ENCODE peak calls at places on chromosomes 5 and 9, in nine cellular contexts. D is neural progenitor cell; H is mesenteric fat pad; S is activated T-helper 1 cell treated with Interleukin-2 at 50 U/mL for 16 hours; Y is hypothalamus; O is Caki2; V is lower leg skin; I is NCI-H774; A is activated T-helper 9 cell treated with anti-CD3 and anti-CD28 coated beads, Interleukin-2, amount 50 U/mL, for 16 hours. T is an unnamed sample.

GRCh38 chr5:57436586-57436985 is 46.0 kb downstream of the ACTBL2 start:
- DNase-seq in A (no peak), D (no peak), H (no peak), O (no peak), V (no peak), S (no peak), Y (no peak), I (no peak), T (no peak)

GRCh38 chr5:67910599-67910998 is 305.0 kb upstream of the PIK3R1 start:
- DNase-seq in Y (no peak), H (no peak), S (no peak), A (no peak), D (no peak), I (no peak), V (no peak), O (no peak), T (no peak)

GRCh38 chr5:154481584-154482381 is 3.8 kb upstream of the HAND1 start:
- DNase-seq in I (no peak), Y (no peak), D (no peak), H (no peak), S (no peak), A (no peak), V (peak; percentile 57), O (no peak), T (no peak)

GRCh38 chr9:124191691-124192208 is 66.0 kb upstream of the NEK6 start:
- DNase-seq in S (no peak), I (no peak), O (no peak), H (no peak), A (no peak), V (peak; percentile 60), Y (no peak), D (no peak), T (no peak)

GRCh38 chr9:34072868-34073590 is 24.3 kb upstream of the UBAP2 start:
- DNase-seq in Y (no peak), V (no peak), O (peak; percentile 81), S (no peak), H (no peak), D (no peak), I (no peak), A (no peak), T (no peak)

GRCh38 chr5:31000287-31000686 is 193.2 kb upstream of the CDH6 start:
- DNase-seq in V (no peak), I (no peak), A (no peak), H (no peak), Y (no peak), D (no peak), S (no peak), O (no peak), T (no peak)

GRCh38 chr9:116297346-116297745 is 143.8 kb downstream of the PAPPA start:
- DNase-seq in S (no peak), V (no peak), I (no peak), A (no peak), O (peak; percentile 28), H (no peak), Y (no peak), D (no peak), T (no peak)

GRCh38 chr9:124285490-124285889 is 27.7 kb downstream of the NEK6 start:
- DNase-seq in S (no peak), A (no peak), O (no peak), D (no peak), V (no peak), Y (no peak), I (no peak), H (no peak), T (no peak)

GRCh38 chr9:97109194-97109811 is 70.4 kb upstream of the CTSV start:
- DNase-seq in S (no peak), A (no peak), V (no peak), Y (peak; percentile 15), O (peak; percentile 8), H (no peak), I (peak; percentile 7), D (peak; percentile 80), T (peak; percentile 78)

GRCh38 chr9:117718085-117718484 is 13.9 kb downstream of the TLR4 start:
- DNase-seq in V (no peak), S (no peak), A (no peak), Y (no peak), H (no peak), O (no peak), D (no peak), I (no peak), T (peak; percentile 43)

GRCh38 chr5:169831331-169831730 is 149.0 kb downstream of the INSYN2B start:
- DNase-seq in I (peak; percentile 41), S (no peak), Y (no peak), A (no peak), H (no peak), V (no peak), D (no peak), O (no peak), T (no peak)

GRCh38 chr5:58075907-58076306 is 384.0 kb downstream of the PLK2 start:
- DNase-seq in H (no peak), S (no peak), O (no peak), V (no peak), D (no peak), I (no peak), Y (no peak), A (no peak), T (no peak)

GRCh38 chr5:172417130-172417802 is 37.1 kb downstream of the SH3PXD2B start:
- DNase-seq in V (no peak), H (no peak), I (no peak), A (no peak), S (no peak), D (no peak), O (no peak), Y (no peak), T (no peak)

GRCh38 chr5:168013546-168013945 is 277.9 kb upstream of the WWC1 start:
- DNase-seq in D (no peak), A (no peak), I (no peak), Y (no peak), V (no peak), S (no peak), O (no peak), H (no peak), T (no peak)

GRCh38 chr9:69605406-69605805 is 66.8 kb downstream of the APBA1 start:
- DNase-seq in D (no peak), S (no peak), O (no peak), I (peak; percentile 65), Y (no peak), H (no peak), A (no peak), V (no peak), T (no peak)

GRCh38 chr5:170408189-170408588 is 19.0 kb upstream of the KCNMB1 start:
- DNase-seq in V (no peak), S (no peak), I (no peak), Y (no peak), D (peak; percentile 81), H (no peak), A (no peak), O (no peak), T (no peak)

GRCh38 chr5:90878549-90879196 is 320.1 kb downstream of the ADGRV1 start:
- DNase-seq in Y (no peak), H (no peak), A (no peak), D (no peak), S (no peak), V (no peak), O (no peak), I (no peak), T (no peak)

GRCh38 chr5:115575167-115576070 is 26.9 kb downstream of the TICAM2 start:
- DNase-seq in Y (no peak), A (no peak), I (no peak), V (no peak), S (no peak), H (no peak), D (no peak), O (no peak), T (no peak)

GRCh38 chr9:70021026-70021571 is 22.5 kb upstream of the MAMDC2 start:
- DNase-seq in V (peak; percentile 88), I (no peak), S (no peak), H (no peak), Y (peak; percentile 60), O (peak; percentile 52), D (no peak), A (no peak), T (peak; percentile 77)

GRCh38 chr9:92189782-92190535 is 74.7 kb upstream of the SPTLC1 start:
- DNase-seq in I (no peak), Y (no peak), O (no peak), A (no peak), S (no peak), H (peak; percentile 82), V (no peak), D (peak; percentile 67), T (no peak)

GRCh38 chr9:37941253-37941652 is 37.3 kb upstream of the SLC25A51 start:
- DNase-seq in V (no peak), H (no peak), A (no peak), Y (no peak), S (no peak), O (no peak), D (no peak), I (no peak), T (no peak)

GRCh38 chr5:66538531-66538930 is 57.7 kb upstream of the MAST4 start:
- DNase-seq in Y (no peak), D (no peak), A (no peak), S (no peak), I (no peak), V (no peak), O (no peak), H (no peak), T (no peak)

GRCh38 chr9:91416086-91416712 is 7.4 kb downstream of the NFIL3 start:
- DNase-seq in D (no peak), Y (no peak), O (peak; percentile 41), H (no peak), V (no peak), A (no peak), I (no peak), S (no peak), T (no peak)

GRCh38 chr9:89870207-89870606 is 265.4 kb downstream of the GADD45G start:
- DNase-seq in D (no peak), O (no peak), V (no peak), H (peak; percentile 57), Y (no peak), I (no peak), A (no peak), S (no peak), T (no peak)

GRCh38 chr5:143893638-143894037 is 81.7 kb downstream of the HMHB1 start:
- DNase-seq in D (no peak), A (no peak), H (no peak), S (no peak), O (peak; percentile 74), Y (no peak), V (no peak), I (no peak), T (no peak)

GRCh38 chr9:92146610-92147009 is 31.4 kb upstream of the SPTLC1 start:
- DNase-seq in I (no peak), O (no peak), S (no peak), H (no peak), Y (no peak), V (no peak), A (no peak), D (no peak), T (no peak)

GRCh38 chr5:10467281-10468198 is 25.9 kb downstream of the ROPN1L start:
- DNase-seq in S (no peak), V (no peak), I (no peak), Y (no peak), H (no peak), O (peak; percentile 78), A (no peak), D (peak; percentile 37), T (no peak)

GRCh38 chr9:34047864-34048729 is 590 bp downstream of the UBAP2 start:
- DNase-seq in I (peak; percentile 25), S (peak; percentile 25), D (peak; percentile 52), O (no peak), H (peak; percentile 89), A (peak; percentile 45), Y (no peak), V (peak; percentile 91), T (no peak)

GRCh38 chr5:16418471-16418922 is 47.1 kb downstream of the ZNF622 start:
- DNase-seq in O (no peak), A (no peak), I (no peak), S (no peak), Y (no peak), D (peak; percentile 50), V (no peak), H (no peak), T (no peak)

GRCh38 chr9:134957165-134957944 is 39.6 kb upstream of the FCN1 start:
- DNase-seq in Y (no peak), D (peak; percentile 46), O (no peak), A (no peak), H (peak; percentile 76), I (no peak), V (peak; percentile 59), S (no peak), T (peak; percentile 34)

GRCh38 chr5:159449925-159450324 is 119.6 kb upstream of the IL12B start:
- DNase-seq in V (peak; percentile 61), S (no peak), Y (no peak), A (no peak), I (no peak), H (no peak), O (peak; percentile 78), D (no peak), T (no peak)